ENCODE peak calls at places on chromosomes 5 and 9, in five cellular contexts. N, G, J, H and O are unnamed samples.

GRCh38 chr9:26228273-26228672 is 550.0 kb upstream of the TUSC1 start:
- DNase-seq in N (no peak), G (no peak), J (no peak), H (no peak), O (no peak)

GRCh38 chr9:35051069-35051967 is 21.1 kb downstream of the VCP start:
- DNase-seq in N (peak), G (peak), J (no peak), H (peak), O (peak)

GRCh38 chr9:94934816-94935328 is 208.4 kb downstream of the AOPEP start:
- DNase-seq in N (no peak), G (no peak), J (no peak), H (no peak), O (no peak)

GRCh38 chr5:44536650-44537260 is 147.5 kb upstream of the FGF10 start:
- DNase-seq in N (peak), G (no peak), J (no peak), H (peak), O (peak)

GRCh38 chr5:132662925-132663770 is 5.2 kb downstream of the IL13 start:
- DNase-seq in N (peak), G (no peak), J (peak), H (no peak), O (peak)

GRCh38 chr5:149969181-149969950 is 8.8 kb downstream of the SLC26A2 start:
- DNase-seq in N (no peak), G (no peak), J (no peak), H (no peak), O (no peak)

GRCh38 chr9:134328341-134328840 is 2.1 kb downstream of the RXRA start:
- DNase-seq in N (no peak), G (no peak), J (no peak), H (no peak), O (no peak)

GRCh38 chr5:164355267-164355830 is 849.9 kb downstream of the MAT2B start:
- DNase-seq in N (no peak), G (no peak), J (no peak), H (no peak), O (no peak)

GRCh38 chr5:43711496-43711895 is 108.5 kb downstream of the NNT start:
- DNase-seq in N (no peak), G (no peak), J (no peak), H (no peak), O (no peak)

GRCh38 chr5:66329078-66329477 is 185.0 kb downstream of the SREK1 start:
- DNase-seq in N (no peak), G (no peak), J (peak), H (no peak), O (no peak)

GRCh38 chr9:120265791-120266190 is 314.2 kb downstream of the CDK5RAP2 start:
- DNase-seq in N (no peak), G (no peak), J (no peak), H (no peak), O (no peak)

GRCh38 chr9:77897292-77897691 is 134.3 kb downstream of the GNAQ start:
- DNase-seq in N (peak), G (no peak), J (no peak), H (no peak), O (peak)